ENCODE peak calls at places on chromosomes 7 and 10, in eight cellular contexts. T is Panc1, I is GM23338, Z is upper lobe of left lung, A is HCT116, N is GM12878, U is K562, G is HepG2. Q is an unnamed sample.

GRCh38 chr10:35428521-35428920 is 92.2 kb downstream of the CCNY start:
- ATAC-seq in T (no peak), I (no peak), Z (no peak), A (no peak), N (no peak), U (no peak), G (no peak), Q (no peak)

GRCh38 chr10:48554668-48555067 is 50.2 kb downstream of the ARHGAP22 start:
- ATAC-seq in T (no peak), I (no peak), Z (no peak), A (no peak), N (no peak), U (no peak), G (no peak), Q (no peak)

GRCh38 chr10:124446830-124447740 is 2.8 kb downstream of the NKX1-2 start:
- ATAC-seq in T (no peak), I (no peak), Z (no peak), A (no peak), N (no peak), U (no peak), G (no peak), Q (no peak)

GRCh38 chr7:7989133-7989984 is 20.8 kb downstream of the GLCCI1 start:
- ATAC-seq in T (no peak), I (no peak), Z (no peak), A (no peak), N (no peak), U (peak), G (no peak), Q (no peak)

GRCh38 chr10:114100848-114101741 is 57.4 kb downstream of the ADRB1 start:
- ATAC-seq in T (peak), I (peak), Z (peak), A (no peak), N (peak), U (peak), G (peak), Q (peak)

GRCh38 chr7:55553087-55553345 is 19.3 kb downstream of the VOPP1 start:
- ATAC-seq in T (no peak), I (no peak), Z (no peak), A (no peak), N (no peak), U (no peak), G (no peak), Q (no peak)

GRCh38 chr10:80191589-80192270 is 13.6 kb downstream of the ANXA11 start:
- ATAC-seq in T (no peak), I (no peak), Z (peak), A (no peak), N (no peak), U (no peak), G (no peak), Q (no peak)

GRCh38 chr7:90473819-90474218 is 4.4 kb downstream of the PTTG1IP2 start:
- ATAC-seq in T (no peak), I (no peak), Z (no peak), A (no peak), N (no peak), U (no peak), G (no peak), Q (no peak)

GRCh38 chr10:28913850-28914249 is 236.5 kb downstream of the BAMBI start:
- ATAC-seq in T (no peak), I (no peak), Z (no peak), A (peak), N (no peak), U (no peak), G (no peak), Q (no peak)

DNA sequence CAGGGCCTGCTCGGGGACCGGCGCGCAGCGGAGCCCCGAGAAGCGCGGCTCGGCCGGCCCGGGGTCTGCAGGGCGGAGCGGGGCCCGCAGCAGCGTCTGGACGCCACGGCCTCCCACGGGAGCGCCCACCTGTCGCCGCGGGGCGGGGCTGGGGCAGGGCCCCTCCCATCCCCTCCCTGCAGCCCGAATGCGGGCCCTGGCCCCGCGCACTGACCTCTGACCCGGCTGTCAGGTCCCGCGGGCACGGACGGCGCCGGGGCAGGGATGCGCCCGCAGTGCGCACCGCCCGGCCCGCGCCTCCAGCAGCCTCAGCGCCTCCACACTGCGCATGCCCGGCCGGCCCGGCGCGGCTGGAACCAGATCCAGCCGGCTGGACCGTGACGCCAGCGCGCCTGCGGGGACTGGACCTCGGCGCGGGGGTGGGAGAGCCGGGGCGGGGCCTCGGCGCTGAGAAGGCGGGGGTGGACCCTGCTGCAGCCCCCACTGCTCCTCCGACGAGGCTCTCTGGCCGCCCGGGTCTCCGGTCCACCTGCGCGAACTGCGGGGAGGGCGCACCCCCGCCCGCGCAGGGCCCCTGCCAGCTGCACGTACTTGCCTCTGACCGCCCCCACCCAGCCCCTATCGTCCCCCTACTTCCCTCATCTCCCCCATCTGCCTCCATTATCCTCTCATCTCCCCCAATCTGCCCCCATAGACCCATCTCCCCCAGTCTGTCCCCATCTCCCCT is 16.1 kb upstream of the GPR146 start:
- ATAC-seq in T (peak), I (peak), Z (peak), A (peak), N (peak), U (peak), G (peak), Q (peak)
- TF ChIP-seq POLR2AphosphoS5 in T (peak), I (no peak), Z (peak), A (peak), N (peak), U (no peak), G (no peak), Q (peak)

GRCh38 chr7:23570592-23571200 is 26.5 kb upstream of the CCDC126 start:
- ATAC-seq in T (peak), I (peak), Z (peak), A (peak), N (peak), U (peak), G (peak), Q (peak)
- TF ChIP-seq POLR2AphosphoS5 in T (no peak), I (no peak), Z (no peak), A (no peak), N (no peak), U (no peak), G (no peak), Q (no peak)

GRCh38 chr10:100183482-100183881 is 2.3 kb downstream of the ERLIN1 start:
- ATAC-seq in T (no peak), I (no peak), Z (no peak), A (no peak), N (no peak), U (no peak), G (peak), Q (no peak)
- TF ChIP-seq POLR2AphosphoS5 in T (no peak), I (no peak), Z (no peak), A (no peak), N (no peak), U (no peak), G (no peak), Q (no peak)

DNA sequence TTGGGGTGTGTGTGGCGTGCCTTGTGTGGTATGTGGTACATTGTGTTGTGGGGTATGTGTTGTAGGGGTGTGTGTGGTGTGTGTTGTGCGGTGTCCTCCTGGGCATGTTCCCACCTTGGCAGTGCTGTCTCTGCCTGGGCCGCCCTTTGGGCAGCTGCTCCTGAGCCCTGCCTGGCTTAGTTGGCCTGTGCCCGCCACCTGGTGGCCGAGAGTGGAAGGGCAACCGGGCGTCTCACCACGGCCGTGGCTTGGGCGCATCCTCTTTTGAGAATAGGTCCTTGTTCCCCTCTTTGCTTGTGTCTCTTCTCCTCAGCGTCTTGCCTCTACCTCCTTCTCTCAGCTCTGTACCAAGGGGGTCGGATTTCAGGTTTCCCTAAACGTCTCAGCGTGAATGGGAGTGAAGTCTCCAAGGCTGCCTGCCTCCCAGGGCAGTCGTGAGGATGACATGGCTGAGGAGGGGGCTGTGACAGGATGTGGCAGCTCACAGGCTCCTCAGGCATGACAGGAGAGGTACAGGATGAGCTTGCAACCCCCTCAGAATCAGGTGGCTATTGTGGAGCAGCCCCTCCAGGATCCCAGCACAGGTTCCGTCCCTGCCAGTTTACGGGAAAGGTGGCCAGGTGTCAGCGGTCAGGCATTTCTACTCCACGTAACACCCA is 98.4 kb upstream of the PODXL start:
- ATAC-seq in T (peak), I (peak), Z (peak), A (peak), N (peak), U (peak), G (peak), Q (peak)
- TF ChIP-seq POLR2AphosphoS5 in T (no peak), I (no peak), Z (no peak), A (no peak), N (no peak), U (no peak), G (no peak), Q (no peak)

GRCh38 chr10:12022580-12023257 is 19.9 kb downstream of the UPF2 start:
- ATAC-seq in T (no peak), I (no peak), Z (no peak), A (no peak), N (peak), U (no peak), G (no peak), Q (no peak)
- TF ChIP-seq POLR2AphosphoS5 in T (no peak), I (no peak), Z (no peak), A (no peak), N (no peak), U (no peak), G (no peak), Q (no peak)

DNA sequence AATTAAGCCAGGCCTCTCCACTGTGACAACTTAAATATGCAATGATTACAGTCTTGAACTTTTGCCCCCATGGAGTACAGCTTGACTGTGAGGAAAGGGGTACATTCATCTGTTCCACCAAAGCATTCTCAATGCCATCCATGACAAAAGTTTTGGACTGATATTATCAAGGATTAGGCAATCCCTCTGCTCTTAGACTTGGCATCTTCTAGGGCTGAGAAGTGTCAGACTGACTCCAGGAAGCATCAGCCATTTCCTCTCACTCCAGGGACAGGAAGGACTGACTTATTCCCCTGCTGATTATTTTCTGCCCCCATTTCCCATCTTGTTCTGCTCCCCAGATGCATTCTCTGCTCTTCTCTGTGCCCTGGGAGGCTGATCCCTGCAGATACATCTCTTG is 69.7 kb downstream of the ZNF365 start:
- ATAC-seq in T (no peak), I (no peak), Z (no peak), A (no peak), N (no peak), U (no peak), G (no peak), Q (no peak)
- TF ChIP-seq POLR2AphosphoS5 in T (no peak), I (no peak), Z (no peak), A (no peak), N (no peak), U (no peak), G (no peak), Q (no peak)

DNA sequence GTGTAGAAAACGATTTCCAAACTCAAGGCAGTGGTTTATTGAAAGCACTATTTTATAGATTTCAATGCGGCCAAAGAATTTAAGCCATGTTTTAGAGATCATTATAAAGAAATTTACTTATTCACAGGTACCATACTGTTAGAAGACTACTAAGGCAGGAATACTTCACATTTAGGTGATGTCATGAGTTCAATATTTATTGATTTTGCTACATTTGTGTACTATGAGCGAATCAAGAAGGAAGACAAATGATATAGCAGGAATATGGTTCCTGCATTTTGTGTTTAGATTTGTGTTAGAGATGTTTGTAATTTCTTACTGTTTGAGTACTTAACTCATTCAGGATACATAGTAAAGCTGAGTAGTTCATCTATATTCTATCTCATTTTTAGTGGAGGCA is 1.7 kb upstream of the FBXW4 start:
- ATAC-seq in T (no peak), I (no peak), Z (no peak), A (no peak), N (no peak), U (no peak), G (no peak), Q (no peak)
- TF ChIP-seq POLR2AphosphoS5 in T (no peak), I (no peak), Z (no peak), A (no peak), N (no peak), U (no peak), G (no peak), Q (no peak)